ENCODE peak calls at places on chromosomes 2 and 18, in nine cellular contexts. T is esophagus squamous epithelium, D is cardiac muscle cell, S is suprapubic skin, N is AG04450, F is HCT116, Z is stomach, K is left lung, E is brain microvascular endothelial cell. M is an unnamed sample.

GRCh38 chr2:145068509-145068908 is 548.6 kb upstream of the ZEB2 start:
- DNase-seq in T (no peak), D (no peak), S (no peak), N (no peak), F (no peak), Z (no peak), K (no peak), E (no peak), M (no peak)

GRCh38 chr18:79940814-79941472 is 10.5 kb downstream of the SLC66A2 start:
- DNase-seq in T (no peak), D (no peak), S (peak), N (no peak), F (no peak), Z (peak), K (peak), E (no peak), M (no peak)

GRCh38 chr2:100903534-100904258 is 83.8 kb downstream of the NPAS2 start:
- DNase-seq in T (no peak), D (no peak), S (no peak), N (no peak), F (no peak), Z (no peak), K (no peak), E (no peak), M (no peak)

GRCh38 chr18:59180150-59180845 is 39.7 kb upstream of the GRP start:
- DNase-seq in T (no peak), D (peak), S (no peak), N (peak), F (no peak), Z (no peak), K (no peak), E (peak), M (no peak)

GRCh38 chr2:24886640-24887324 is 33.3 kb downstream of the ADCY3 start:
- DNase-seq in T (no peak), D (no peak), S (no peak), N (no peak), F (no peak), Z (no peak), K (no peak), E (peak), M (no peak)

GRCh38 chr18:46416706-46417638 is 240.0 kb downstream of the LOXHD1 start:
- DNase-seq in T (no peak), D (no peak), S (peak), N (no peak), F (peak), Z (no peak), K (no peak), E (no peak), M (no peak)

GRCh38 chr2:190802133-190802532 is 78.5 kb upstream of the GLS start:
- DNase-seq in T (no peak), D (no peak), S (no peak), N (no peak), F (no peak), Z (no peak), K (no peak), E (no peak), M (no peak)

GRCh38 chr2:101466426-101466825 is 8.5 kb downstream of the RFX8 start:
- DNase-seq in T (no peak), D (no peak), S (no peak), N (no peak), F (no peak), Z (no peak), K (peak), E (no peak), M (no peak)

GRCh38 chr2:113157108-113157896 is 16.5 kb upstream of the PSD4 start:
- DNase-seq in T (no peak), D (peak), S (no peak), N (no peak), F (no peak), Z (peak), K (peak), E (no peak), M (no peak)

GRCh38 chr2:37982147-37982582 is 57.1 kb downstream of the RMDN2 start:
- DNase-seq in T (no peak), D (peak), S (peak), N (no peak), F (peak), Z (peak), K (peak), E (peak), M (peak)

GRCh38 chr2:84938194-84938879 is 32.6 kb upstream of the KCMF1 start:
- DNase-seq in T (no peak), D (no peak), S (no peak), N (no peak), F (peak), Z (no peak), K (no peak), E (no peak), M (no peak)

GRCh38 chr2:129881786-129882396 is 97.6 kb upstream of the RAB6C start:
- DNase-seq in T (no peak), D (no peak), S (no peak), N (no peak), F (no peak), Z (no peak), K (no peak), E (no peak), M (no peak)

GRCh38 chr2:189751080-189751658 is 11.4 kb downstream of the OSGEPL1 start:
- DNase-seq in T (no peak), D (peak), S (no peak), N (no peak), F (peak), Z (peak), K (no peak), E (peak), M (no peak)

GRCh38 chr2:227280895-227281294 is 44.2 kb upstream of the MFF start:
- DNase-seq in T (no peak), D (peak), S (no peak), N (no peak), F (no peak), Z (no peak), K (no peak), E (peak), M (no peak)

GRCh38 chr18:26922313-26922712 is 56.8 kb upstream of the AQP4 start:
- DNase-seq in T (no peak), D (no peak), S (no peak), N (no peak), F (no peak), Z (no peak), K (no peak), E (no peak), M (no peak)

GRCh38 chr2:101981484-101981883 is 10.3 kb upstream of the IL1R2 start:
- DNase-seq in T (no peak), D (no peak), S (no peak), N (no peak), F (no peak), Z (no peak), K (no peak), E (no peak), M (no peak)

GRCh38 chr2:126543081-126543480 is 112.9 kb upstream of the GYPC start:
- DNase-seq in T (no peak), D (no peak), S (no peak), N (no peak), F (no peak), Z (no peak), K (no peak), E (no peak), M (no peak)

GRCh38 chr2:40488101-40488598 is 36.3 kb upstream of the SLC8A1 start:
- DNase-seq in T (no peak), D (peak), S (no peak), N (no peak), F (peak), Z (no peak), K (no peak), E (peak), M (no peak)

GRCh38 chr2:43071629-43072550 is 154.5 kb downstream of the ZFP36L2 start:
- DNase-seq in T (no peak), D (no peak), S (no peak), N (no peak), F (no peak), Z (no peak), K (no peak), E (no peak), M (no peak)

GRCh38 chr2:2579814-2580213 is 248.7 kb upstream of the MYT1L start:
- DNase-seq in T (no peak), D (no peak), S (no peak), N (no peak), F (no peak), Z (no peak), K (no peak), E (no peak), M (no peak)

GRCh38 chr18:48576454-48576766 is 37.6 kb downstream of the CTIF start:
- DNase-seq in T (no peak), D (no peak), S (no peak), N (no peak), F (no peak), Z (no peak), K (no peak), E (no peak), M (no peak)

GRCh38 chr18:75581336-75582121 is 154.0 kb upstream of the SMIM21 start:
- DNase-seq in T (no peak), D (peak), S (no peak), N (no peak), F (no peak), Z (no peak), K (no peak), E (no peak), M (no peak)

GRCh38 chr18:46732801-46733200 is 24.1 kb downstream of the ST8SIA5 start:
- DNase-seq in T (no peak), D (no peak), S (no peak), N (no peak), F (no peak), Z (no peak), K (no peak), E (no peak), M (no peak)

GRCh38 chr18:25592804-25593360 is 240.9 kb upstream of the ZNF521 start:
- DNase-seq in T (no peak), D (no peak), S (no peak), N (no peak), F (no peak), Z (no peak), K (no peak), E (no peak), M (no peak)

GRCh38 chr2:191150451-191151314 is at the start of gene STAT4:
- DNase-seq in T (peak), D (peak), S (no peak), N (no peak), F (peak), Z (peak), K (peak), E (peak), M (peak)

GRCh38 chr2:236019434-236019833 is 148.8 kb downstream of the GBX2 start:
- DNase-seq in T (no peak), D (no peak), S (no peak), N (no peak), F (no peak), Z (no peak), K (no peak), E (no peak), M (no peak)

GRCh38 chr2:131516011-131516410 is 11.7 kb upstream of the CCDC74A start:
- DNase-seq in T (no peak), D (no peak), S (peak), N (no peak), F (no peak), Z (no peak), K (no peak), E (no peak), M (no peak)

GRCh38 chr2:78417355-78417754 is 608.1 kb upstream of the REG3G start:
- DNase-seq in T (no peak), D (no peak), S (no peak), N (no peak), F (no peak), Z (no peak), K (no peak), E (no peak), M (no peak)

GRCh38 chr2:196638765-196639164 is 750 bp upstream of the CCDC150 start:
- DNase-seq in T (no peak), D (no peak), S (no peak), N (no peak), F (no peak), Z (no peak), K (no peak), E (no peak), M (no peak)

GRCh38 chr2:233329489-233330135 is 22.0 kb downstream of the SAG start:
- DNase-seq in T (no peak), D (peak), S (no peak), N (no peak), F (no peak), Z (no peak), K (no peak), E (peak), M (no peak)

GRCh38 chr2:10079192-10079930 is 850 bp downstream of the CYS1 start:
- DNase-seq in T (no peak), D (peak), S (no peak), N (no peak), F (no peak), Z (no peak), K (no peak), E (peak), M (peak)

GRCh38 chr2:65017335-65017734 is 28.1 kb downstream of the SLC1A4 start:
- DNase-seq in T (no peak), D (no peak), S (no peak), N (no peak), F (no peak), Z (no peak), K (no peak), E (no peak), M (no peak)

GRCh38 chr2:241801611-241802420 is 7.2 kb upstream of the NEU4 start:
- DNase-seq in T (no peak), D (no peak), S (no peak), N (no peak), F (no peak), Z (no peak), K (peak), E (no peak), M (no peak)

GRCh38 chr2:126748929-126749518 is 93.1 kb downstream of the GYPC start:
- DNase-seq in T (no peak), D (no peak), S (no peak), N (no peak), F (no peak), Z (no peak), K (no peak), E (no peak), M (no peak)

GRCh38 chr2:24164416-24164973 is 10.4 kb upstream of the FAM228A start:
- DNase-seq in T (no peak), D (peak), S (no peak), N (no peak), F (peak), Z (peak), K (peak), E (peak), M (no peak)

DNA sequence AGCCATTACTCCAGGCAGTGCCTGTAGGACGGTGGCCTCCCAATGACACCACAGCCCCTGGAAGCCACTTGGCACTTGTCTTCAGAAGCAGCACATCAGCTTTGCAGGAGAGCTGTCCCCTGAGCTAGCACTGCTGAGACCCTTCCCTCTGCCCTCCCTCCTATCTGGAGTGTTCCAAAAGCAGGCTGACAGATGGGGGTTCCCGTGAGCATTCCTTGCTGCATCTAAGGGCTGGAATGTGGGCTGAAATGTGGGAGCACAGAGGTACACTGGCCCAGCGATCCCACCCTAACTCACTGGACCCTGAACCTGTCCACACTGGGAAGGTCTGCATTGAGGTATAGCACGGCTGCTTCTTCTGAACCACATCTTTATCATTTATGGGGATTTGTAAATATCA is 230.1 kb downstream of the ANAPC1 start:
- DNase-seq in T (no peak), D (no peak), S (no peak), N (no peak), F (no peak), Z (no peak), K (no peak), E (no peak), M (no peak)
- H3K27ac ChIP-seq in T (no peak), D (no peak), S (no peak), N (no peak), F (no peak), Z (no peak), K (no peak), E (no peak), M (no peak)

GRCh38 chr18:8322486-8322885 is 286.8 kb upstream of the RAB12 start:
- DNase-seq in T (no peak), D (no peak), S (no peak), N (no peak), F (no peak), Z (no peak), K (no peak), E (no peak), M (no peak)

GRCh38 chr18:8326763-8327394 is 282.4 kb upstream of the RAB12 start:
- DNase-seq in T (no peak), D (no peak), S (no peak), N (no peak), F (no peak), Z (no peak), K (no peak), E (no peak), M (no peak)

GRCh38 chr18:8319798-8320477 is 289.3 kb upstream of the RAB12 start:
- DNase-seq in T (no peak), D (peak), S (no peak), N (peak), F (no peak), Z (no peak), K (no peak), E (no peak), M (no peak)

GRCh38 chr18:8329186-8329771 is 280.0 kb upstream of the RAB12 start:
- DNase-seq in T (no peak), D (peak), S (no peak), N (peak), F (no peak), Z (no peak), K (no peak), E (peak), M (no peak)

GRCh38 chr18:8324343-8325065 is 284.7 kb upstream of the RAB12 start:
- DNase-seq in T (no peak), D (no peak), S (no peak), N (no peak), F (no peak), Z (no peak), K (no peak), E (no peak), M (no peak)
- TF ChIP-seq CTCF in T (no peak), D (no peak), S (no peak), N (no peak), F (peak), Z (no peak), K (no peak), E (peak), M (no peak)

GRCh38 chr2:225401001-225401400 is 1.5 kb downstream of the NYAP2 start:
- DNase-seq in T (no peak), D (no peak), S (no peak), N (no peak), F (no peak), Z (no peak), K (no peak), E (no peak), M (no peak)
- H3K4me3 ChIP-seq in T (no peak), D (no peak), S (no peak), N (no peak), F (no peak), Z (no peak), K (no peak), E (no peak), M (peak)

GRCh38 chr2:217902281-217903141 is 100.3 kb downstream of the TNS1 start:
- DNase-seq in T (no peak), D (peak), S (peak), N (no peak), F (no peak), Z (peak), K (peak), E (peak), M (no peak)
- H3K27ac ChIP-seq in T (peak), D (no peak), S (peak), N (peak), F (no peak), Z (peak), K (peak), E (peak), M (peak)

DNA sequence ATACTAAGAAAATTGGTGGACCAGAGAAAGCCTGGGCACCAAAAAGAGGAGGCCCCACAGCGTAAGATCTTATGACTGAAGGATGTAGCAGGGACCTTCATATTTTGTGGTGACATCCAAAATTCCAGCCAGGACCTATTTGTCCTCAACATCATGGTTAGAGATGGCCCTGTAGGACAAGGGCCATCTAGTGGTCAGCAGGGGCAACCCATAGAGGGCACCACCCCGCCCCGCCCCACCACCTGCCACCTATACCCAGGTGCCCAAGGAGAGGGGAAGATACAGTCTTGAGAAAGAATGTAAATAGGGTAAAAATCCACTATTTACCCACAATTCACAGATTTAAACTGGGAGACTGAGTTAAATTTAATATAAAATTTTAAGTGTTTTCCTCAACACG is 59.6 kb upstream of the TMEM163 start:
- DNase-seq in T (no peak), D (no peak), S (no peak), N (no peak), F (no peak), Z (peak), K (no peak), E (no peak), M (no peak)
- TF ChIP-seq CTCF in T (peak), D (peak), S (no peak), N (no peak), F (peak), Z (peak), K (no peak), E (peak), M (no peak)

GRCh38 chr2:234917245-234917975 is 34.4 kb upstream of the SH3BP4 start:
- DNase-seq in T (no peak), D (peak), S (no peak), N (no peak), F (no peak), Z (no peak), K (no peak), E (no peak), M (no peak)
- H3K4me3 ChIP-seq in T (no peak), D (no peak), S (no peak), N (no peak), F (no peak), Z (no peak), K (no peak), E (no peak), M (no peak)

GRCh38 chr18:3649135-3649558 is 199.2 kb downstream of the TGIF1 start:
- DNase-seq in T (no peak), D (no peak), S (no peak), N (no peak), F (no peak), Z (no peak), K (no peak), E (no peak), M (no peak)
- H3K27ac ChIP-seq in T (no peak), D (peak), S (peak), N (peak), F (peak), Z (no peak), K (no peak), E (peak), M (no peak)

GRCh38 chr2:105621038-105621437 is 123.7 kb upstream of the NCK2 start:
- DNase-seq in T (no peak), D (no peak), S (no peak), N (no peak), F (no peak), Z (no peak), K (no peak), E (no peak), M (no peak)
- TF ChIP-seq CTCF in T (no peak), D (no peak), S (no peak), N (no peak), F (no peak), Z (no peak), K (no peak), E (no peak), M (no peak)

GRCh38 chr2:224930124-224930523 is 112.1 kb downstream of the DOCK10 start:
- DNase-seq in T (no peak), D (no peak), S (no peak), N (no peak), F (no peak), Z (no peak), K (no peak), E (no peak), M (no peak)
- H3K4me3 ChIP-seq in T (no peak), D (no peak), S (no peak), N (no peak), F (no peak), Z (no peak), K (no peak), E (no peak), M (no peak)

DNA sequence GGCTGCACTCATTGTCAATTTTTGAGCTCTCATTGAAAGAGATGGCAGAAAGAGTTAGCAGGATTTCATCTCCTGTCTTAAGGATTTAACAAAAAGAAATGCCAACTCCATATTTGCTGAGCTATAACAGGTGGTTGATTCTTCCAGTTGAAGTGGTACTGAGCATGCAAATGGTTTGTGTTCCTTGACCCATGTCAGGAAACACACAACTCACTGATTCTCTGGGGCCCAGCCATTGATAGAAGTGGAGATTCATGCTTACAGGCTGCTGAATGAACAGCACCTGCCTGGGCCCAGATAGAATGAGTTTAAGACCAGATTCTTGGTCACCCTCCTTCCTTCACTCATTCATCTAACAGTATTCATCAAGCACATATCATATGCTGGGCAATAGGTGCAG is 128.9 kb downstream of the CERS6 start:
- DNase-seq in T (no peak), D (no peak), S (no peak), N (no peak), F (no peak), Z (no peak), K (no peak), E (no peak), M (no peak)
- H3K27ac ChIP-seq in T (no peak), D (no peak), S (no peak), N (no peak), F (no peak), Z (no peak), K (no peak), E (no peak), M (no peak)

M was measured in dorsolateral prefrontal cortex.